ENCODE peak calls at places on chromosomes 5 and 9, in nine cellular contexts. E, S, O, G, I, F, V, W and X are unnamed samples.

GRCh38 chr5:150523472-150524350 is 15.8 kb downstream of the NDST1 start:
- DNase-seq in E (no peak), S (peak; percentile 75), O (no peak), G (peak; percentile 68), I (peak; percentile 75), F (no peak), V (peak; percentile 63), W (no peak), X (peak; percentile 71)

GRCh38 chr9:134044944-134045343 is 19.7 kb downstream of the BRD3OS start:
- DNase-seq in E (no peak), S (no peak), O (no peak), G (no peak), I (no peak), F (no peak), V (no peak), W (no peak), X (no peak)

GRCh38 chr5:179858241-179858585 is 404 bp downstream of the MRNIP start:
- DNase-seq in E (no peak), S (no peak), O (no peak), G (peak; percentile 41), I (no peak), F (peak; percentile 80), V (no peak), W (no peak), X (peak; percentile 22)

GRCh38 chr9:4887556-4887955 is 94.8 kb downstream of the RCL1 start:
- DNase-seq in E (peak; percentile 32), S (no peak), O (peak; percentile 39), G (no peak), I (peak; percentile 23), F (peak; percentile 84), V (no peak), W (no peak), X (peak; percentile 94)

GRCh38 chr5:131386779-131387178 is 122.9 kb downstream of the CDC42SE2 start:
- DNase-seq in E (no peak), S (no peak), O (no peak), G (peak; percentile 22), I (no peak), F (no peak), V (no peak), W (no peak), X (peak; percentile 98)

GRCh38 chr5:173762045-173762444 is 126.1 kb upstream of the CPEB4 start:
- DNase-seq in E (no peak), S (no peak), O (no peak), G (no peak), I (no peak), F (no peak), V (no peak), W (no peak), X (no peak)

GRCh38 chr5:99025298-99026045 is 96.7 kb upstream of the CHD1 start:
- DNase-seq in E (no peak), S (no peak), O (no peak), G (no peak), I (no peak), F (no peak), V (no peak), W (no peak), X (peak; percentile 91)

GRCh38 chr9:85723220-85723619 is 18.5 kb downstream of the AGTPBP1 start:
- DNase-seq in E (no peak), S (no peak), O (no peak), G (no peak), I (no peak), F (no peak), V (peak; percentile 42), W (no peak), X (no peak)

GRCh38 chr5:100722657-100723056 is 180.4 kb downstream of the ST8SIA4 start:
- DNase-seq in E (no peak), S (no peak), O (no peak), G (no peak), I (no peak), F (no peak), V (no peak), W (no peak), X (no peak)

GRCh38 chr5:179154991-179155955 is 95.1 kb downstream of the ZNF354C start:
- DNase-seq in E (no peak), S (no peak), O (peak; percentile 17), G (no peak), I (no peak), F (peak; percentile 65), V (no peak), W (no peak), X (no peak)

GRCh38 chr5:125411163-125412050 is 665.0 kb upstream of the ZNF608 start:
- DNase-seq in E (peak; percentile 14), S (peak; percentile 94), O (peak; percentile 24), G (peak; percentile 13), I (no peak), F (no peak), V (peak; percentile 28), W (no peak), X (peak; percentile 69)

GRCh38 chr5:32531885-32532520 is 53.4 kb upstream of the SUB1 start:
- DNase-seq in E (no peak), S (peak; percentile 10), O (no peak), G (peak; percentile 69), I (no peak), F (no peak), V (peak; percentile 80), W (no peak), X (peak; percentile 43)